ENCODE peak calls at places on chromosome 22, in six cellular contexts. E is mesendoderm, W is neuronal stem cell, F is H9, X is IMR-90, J is H1. U is an unnamed sample.

GRCh38 chr22:21634844-21635243 is 2.3 kb downstream of the CCDC116 start:
- DNase-seq in E (no peak), W (no peak), F (no peak), X (no peak), J (no peak), U (no peak)

GRCh38 chr22:42330953-42331525 is 60.6 kb upstream of the TCF20 start:
- DNase-seq in E (no peak), W (no peak), F (no peak), X (no peak), J (no peak), U (no peak)

GRCh38 chr22:34055525-34056200 is 135.4 kb upstream of the LARGE1 start:
- DNase-seq in E (peak), W (peak), F (peak), X (no peak), J (peak), U (peak)

GRCh38 chr22:36237462-36238347 is 1.6 kb downstream of the APOL2 start:
- DNase-seq in E (no peak), W (no peak), F (peak), X (no peak), J (no peak), U (peak)

GRCh38 chr22:26986051-26986881 is 328.9 kb downstream of the MIAT start:
- DNase-seq in E (no peak), W (no peak), F (no peak), X (no peak), J (no peak), U (no peak)

GRCh38 chr22:33513388-33514336 is 406.6 kb downstream of the LARGE1 start:
- DNase-seq in E (no peak), W (no peak), F (no peak), X (peak), J (no peak), U (peak)

GRCh38 chr22:37549704-37550059 is 10.6 kb upstream of the CDC42EP1 start:
- DNase-seq in E (peak), W (no peak), F (no peak), X (peak), J (no peak), U (peak)

GRCh38 chr22:21044931-21045584 is 688 bp upstream of the LRRC74B start:
- DNase-seq in E (peak), W (no peak), F (no peak), X (peak), J (no peak), U (peak)

GRCh38 chr22:38601221-38601764 is 31.3 kb upstream of the DMC1 start:
- DNase-seq in E (no peak), W (no peak), F (no peak), X (no peak), J (no peak), U (no peak)

GRCh38 chr22:44537016-44537936 is 39.2 kb upstream of the RTL6 start:
- DNase-seq in E (no peak), W (no peak), F (no peak), X (no peak), J (no peak), U (no peak)

GRCh38 chr22:23012081-23012622 is 58.2 kb upstream of the GNAZ start:
- DNase-seq in E (no peak), W (no peak), F (no peak), X (no peak), J (no peak), U (no peak)

GRCh38 chr22:33519140-33519973 is 400.9 kb downstream of the LARGE1 start:
- DNase-seq in E (peak), W (peak), F (peak), X (peak), J (peak), U (peak)

GRCh38 chr22:21443057-21443734 is 24.0 kb upstream of the TMEM191C start:
- DNase-seq in E (no peak), W (no peak), F (peak), X (no peak), J (peak), U (no peak)

GRCh38 chr22:19990609-19991394 is 25.8 kb downstream of the ARVCF start:
- DNase-seq in E (no peak), W (no peak), F (no peak), X (no peak), J (no peak), U (no peak)

GRCh38 chr22:44714703-44715350 is 12.8 kb downstream of the PRR5 start:
- DNase-seq in E (no peak), W (no peak), F (no peak), X (no peak), J (no peak), U (no peak)

GRCh38 chr22:42180349-42180842 is 49.8 kb upstream of the CYP2D6 start:
- DNase-seq in E (no peak), W (no peak), F (no peak), X (peak), J (no peak), U (no peak)

GRCh38 chr22:38172489-38173155 is 9.0 kb downstream of the PLA2G6 start:
- DNase-seq in E (no peak), W (no peak), F (no peak), X (peak), J (no peak), U (no peak)

GRCh38 chr22:18996376-18996900 is 60.3 kb upstream of the PRODH start:
- DNase-seq in E (no peak), W (no peak), F (no peak), X (no peak), J (no peak), U (no peak)

GRCh38 chr22:35947794-35948425 is 80.7 kb downstream of the RBFOX2 start:
- DNase-seq in E (no peak), W (no peak), F (no peak), X (peak), J (no peak), U (peak)

GRCh38 chr22:44990810-44991209 is 19.0 kb downstream of the PHF21B start:
- DNase-seq in E (no peak), W (no peak), F (no peak), X (no peak), J (no peak), U (no peak)

GRCh38 chr22:27868738-27869282 is 50.2 kb downstream of the PITPNB start:
- DNase-seq in E (no peak), W (no peak), F (no peak), X (no peak), J (no peak), U (no peak)

GRCh38 chr22:38599466-38599865 is 29.5 kb upstream of the DMC1 start:
- DNase-seq in E (no peak), W (no peak), F (no peak), X (no peak), J (no peak), U (no peak)

GRCh38 chr22:26894362-26894761 is 237.0 kb downstream of the MIAT start:
- DNase-seq in E (no peak), W (no peak), F (no peak), X (peak), J (no peak), U (peak)

GRCh38 chr22:30033137-30033536 is 47.1 kb upstream of the HORMAD2 start:
- DNase-seq in E (no peak), W (no peak), F (no peak), X (no peak), J (no peak), U (no peak)

GRCh38 chr22:29916007-29916544 is 33.1 kb downstream of the MTMR3 start:
- DNase-seq in E (peak), W (no peak), F (no peak), X (peak), J (no peak), U (peak)

DNA sequence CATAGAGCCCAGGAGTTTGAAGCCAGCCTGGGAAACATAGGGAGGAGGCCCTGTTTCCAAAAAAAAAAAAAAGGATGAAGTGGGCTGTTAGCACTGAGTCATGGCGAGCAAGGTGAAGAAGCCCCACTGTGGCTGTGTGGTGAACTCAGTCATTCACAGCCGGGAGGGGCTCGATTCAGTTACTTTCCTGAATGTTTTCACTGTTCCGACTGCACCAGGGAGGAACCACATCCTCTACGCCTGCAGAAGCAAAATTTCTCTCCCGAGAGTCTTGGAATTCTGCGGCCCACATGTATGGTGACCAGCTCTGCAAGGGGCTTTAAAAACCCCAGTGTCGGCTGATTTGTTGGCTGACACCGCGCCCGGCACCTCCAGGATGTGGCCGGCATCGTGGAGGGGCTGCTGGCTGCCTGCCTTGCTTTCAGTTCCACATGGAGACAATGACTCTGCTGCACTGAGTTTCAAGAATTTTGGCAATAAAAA is 27.8 kb upstream of the GRAMD4 start:
- DNase-seq in E (peak), W (no peak), F (no peak), X (peak), J (no peak), U (no peak)
- H3K4me2 ChIP-seq in E (no peak), W (no peak), F (no peak), X (peak), J (no peak), U (peak)

DNA sequence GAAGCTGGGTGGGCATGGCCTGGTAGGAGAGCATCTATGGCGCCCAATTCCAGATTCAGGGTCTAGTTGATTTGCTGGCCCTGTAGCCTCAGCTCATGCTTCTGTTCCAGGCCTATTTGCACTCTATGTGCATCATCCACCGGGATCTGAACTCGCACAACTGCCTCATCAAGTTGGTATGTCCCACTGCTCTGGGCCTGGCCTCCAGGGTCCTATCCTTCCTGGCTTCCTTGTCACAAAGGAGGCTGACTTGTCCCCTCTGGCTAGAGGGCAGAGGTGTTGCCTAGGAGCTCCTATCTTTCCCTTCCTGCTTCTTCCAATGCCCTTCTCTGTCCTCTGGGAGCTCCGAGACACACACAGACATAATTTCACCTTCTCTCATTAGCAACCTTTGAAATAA is 21.3 kb downstream of the PIK3IP1 start:
- DNase-seq in E (peak), W (no peak), F (no peak), X (no peak), J (no peak), U (no peak)
- H2BK15ac ChIP-seq in E (no peak), W (no peak), F (no peak), X (no peak), J (peak), U (no peak)

GRCh38 chr22:25853902-25854301 is 111.9 kb downstream of the MYO18B start:
- DNase-seq in E (peak), W (no peak), F (no peak), X (no peak), J (no peak), U (no peak)

GRCh38 chr22:25849514-25849913 is 107.5 kb downstream of the MYO18B start:
- DNase-seq in E (no peak), W (no peak), F (no peak), X (no peak), J (no peak), U (no peak)

GRCh38 chr22:25853501-25853900 is 111.5 kb downstream of the MYO18B start:
- DNase-seq in E (no peak), W (no peak), F (no peak), X (no peak), J (no peak), U (no peak)

GRCh38 chr22:25852223-25852622 is 110.2 kb downstream of the MYO18B start:
- DNase-seq in E (no peak), W (no peak), F (no peak), X (no peak), J (no peak), U (no peak)

DNA sequence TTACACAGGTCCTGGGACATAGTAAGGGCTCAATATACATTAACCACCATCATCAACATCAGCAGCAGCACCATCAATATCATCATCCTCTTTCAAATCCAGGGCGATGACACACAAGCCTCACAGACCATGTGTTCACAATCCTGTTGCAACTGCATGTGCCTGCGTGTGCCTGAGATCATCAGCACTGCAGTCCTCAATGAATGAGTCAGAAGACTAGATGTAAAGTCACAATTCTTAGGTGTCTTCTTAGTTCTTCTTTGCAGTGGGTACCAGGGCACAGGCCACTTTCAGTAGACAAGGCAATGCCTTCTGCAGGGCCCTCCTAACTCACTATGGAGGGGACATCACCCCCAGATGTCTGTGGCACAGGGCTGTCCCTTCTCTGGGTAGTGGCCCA is 111.1 kb downstream of the MYO18B start:
- DNase-seq in E (no peak), W (no peak), F (no peak), X (no peak), J (no peak), U (no peak)
- H3K4me2 ChIP-seq in E (no peak), W (no peak), F (no peak), X (no peak), J (no peak), U (no peak)

GRCh38 chr22:49398646-49399045 is 429.0 kb downstream of the BRD1 start:
- DNase-seq in E (no peak), W (no peak), F (peak), X (no peak), J (no peak), U (no peak)

GRCh38 chr22:49402169-49402568 is 425.5 kb downstream of the BRD1 start:
- DNase-seq in E (no peak), W (no peak), F (peak), X (no peak), J (peak), U (no peak)

GRCh38 chr22:49403102-49403501 is 424.6 kb downstream of the BRD1 start:
- DNase-seq in E (no peak), W (no peak), F (peak), X (no peak), J (no peak), U (no peak)

GRCh38 chr22:49400136-49400865 is 427.4 kb downstream of the BRD1 start:
- DNase-seq in E (no peak), W (no peak), F (peak), X (no peak), J (no peak), U (no peak)

GRCh38 chr22:49400866-49401598 is 426.6 kb downstream of the BRD1 start:
- DNase-seq in E (no peak), W (no peak), F (peak), X (no peak), J (no peak), U (no peak)
- H2BK15ac ChIP-seq in E (no peak), W (no peak), F (no peak), X (no peak), J (no peak), U (no peak)

DNA sequence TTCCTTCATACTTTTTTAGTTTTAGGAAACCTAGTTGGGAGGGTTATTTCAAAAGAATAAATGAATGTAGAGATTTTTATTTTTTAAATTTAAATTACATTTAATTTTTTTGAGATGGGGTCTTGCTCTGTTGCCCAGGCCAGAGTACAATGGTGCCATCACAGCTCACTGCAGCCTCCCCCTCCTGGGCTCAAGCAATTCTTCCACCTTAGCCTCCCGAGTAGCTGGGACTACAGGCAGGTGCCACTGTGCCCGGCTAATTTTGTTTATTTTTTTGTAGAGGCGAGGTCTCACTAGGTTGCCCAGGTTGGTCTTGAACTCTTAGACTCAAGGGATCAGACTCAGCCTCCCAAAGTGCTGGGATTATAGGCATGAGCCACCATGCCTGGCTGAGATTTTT is 32.6 kb downstream of the ZNRF3 start:
- DNase-seq in E (no peak), W (no peak), F (no peak), X (no peak), J (no peak), U (no peak)
- H3K4me2 ChIP-seq in E (no peak), W (no peak), F (no peak), X (no peak), J (no peak), U (no peak)

DNA sequence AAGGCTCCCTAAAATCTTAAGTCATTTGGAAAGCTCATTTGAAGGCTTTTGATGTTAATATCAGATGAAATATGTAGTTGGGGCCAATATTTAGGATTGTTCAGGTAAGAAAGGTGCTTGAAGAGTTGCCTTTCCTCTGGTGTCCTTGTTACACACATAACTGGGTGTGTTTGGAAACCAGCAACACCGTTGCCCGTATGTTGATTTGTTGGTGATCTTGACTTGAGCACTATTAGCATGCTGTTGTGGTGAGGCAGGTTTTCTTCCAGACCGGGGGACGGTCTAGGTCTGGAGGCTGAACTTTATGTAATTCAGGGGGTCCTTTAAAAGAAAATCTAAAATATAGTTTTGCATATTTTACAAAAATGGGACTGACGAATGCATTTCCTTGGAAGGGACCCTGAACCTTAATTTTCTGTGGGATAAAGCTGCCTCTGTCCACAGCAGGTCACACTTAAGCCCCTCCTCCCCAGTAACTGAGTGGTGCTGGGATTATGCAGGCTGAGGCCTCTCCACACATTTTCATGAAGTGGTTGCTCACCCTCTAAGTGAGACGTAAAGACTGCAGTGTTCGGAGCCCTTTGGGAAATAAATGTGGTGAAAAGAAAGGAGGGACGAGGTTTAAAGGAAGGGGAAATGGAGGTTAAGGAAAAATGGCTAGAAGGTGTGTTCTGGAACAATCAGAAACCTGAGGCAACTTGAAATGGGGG is 1.8 kb downstream of the YWHAH start:
- DNase-seq in E (no peak), W (no peak), F (no peak), X (peak), J (no peak), U (peak)
- H2BK15ac ChIP-seq in E (no peak), W (no peak), F (no peak), X (no peak), J (no peak), U (no peak)

DNA sequence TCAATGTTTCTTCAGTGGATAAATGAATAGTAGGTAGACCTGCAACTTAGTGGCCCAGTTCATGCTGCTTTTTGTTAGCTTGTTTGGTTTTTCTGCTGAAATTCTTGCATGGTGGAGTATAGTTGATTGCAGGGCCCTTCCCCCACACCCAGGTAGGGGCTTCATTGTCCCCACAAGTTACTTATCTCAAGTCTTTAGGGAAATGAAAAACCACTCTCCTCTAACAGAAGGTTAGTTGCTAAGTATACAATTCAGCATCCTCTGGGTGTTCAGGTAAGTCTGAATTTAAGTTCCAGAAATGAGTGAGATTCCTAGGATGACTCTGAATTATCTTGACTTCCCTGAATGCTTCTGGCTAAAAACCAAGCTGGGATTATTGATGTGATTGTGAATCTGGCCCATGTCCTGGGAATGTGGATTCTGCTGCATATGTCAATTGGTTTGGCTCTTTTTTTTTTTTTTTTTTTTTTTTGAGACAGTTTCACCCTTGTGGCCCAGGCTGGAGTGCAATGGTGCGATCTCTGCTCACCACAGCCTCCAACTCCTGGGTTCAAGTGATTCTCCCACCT is 40.3 kb downstream of the BCL2L13 start:
- DNase-seq in E (peak), W (no peak), F (no peak), X (no peak), J (no peak), U (no peak)
- H3K4me2 ChIP-seq in E (no peak), W (no peak), F (no peak), X (no peak), J (no peak), U (no peak)

GRCh38 chr22:32269316-32269715 is 14.2 kb upstream of the SLC5A4 start:
- DNase-seq in E (no peak), W (no peak), F (no peak), X (no peak), J (no peak), U (no peak)

GRCh38 chr22:32271389-32271788 is 16.2 kb upstream of the SLC5A4 start:
- DNase-seq in E (no peak), W (no peak), F (no peak), X (no peak), J (no peak), U (no peak)

GRCh38 chr22:32265882-32266767 is 11.0 kb upstream of the SLC5A4 start:
- DNase-seq in E (peak), W (peak), F (peak), X (peak), J (peak), U (peak)

GRCh38 chr22:32267011-32267410 is 11.9 kb upstream of the SLC5A4 start:
- DNase-seq in E (no peak), W (no peak), F (no peak), X (no peak), J (no peak), U (no peak)

GRCh38 chr22:32270641-32271369 is 15.7 kb upstream of the SLC5A4 start:
- DNase-seq in E (no peak), W (no peak), F (no peak), X (no peak), J (no peak), U (no peak)
- H2BK15ac ChIP-seq in E (no peak), W (no peak), F (no peak), X (no peak), J (no peak), U (no peak)